ENCODE peak calls at places on chromosomes 16 and 17, in five cellular contexts. Y, E, F, C and H are unnamed samples.

GRCh38 chr17:48547839-48548686 is 3.2 kb upstream of the HOXB2 start:
- DNase-seq in Y (no peak), E (no peak), F (no peak), C (no peak), H (no peak)

GRCh38 chr16:67530013-67530939 is 1.6 kb downstream of the RIPOR1 start:
- DNase-seq in C (no peak), F (peak), Y (peak), E (peak), H (no peak)

GRCh38 chr17:489758-490329 is 137.2 kb upstream of the RPH3AL start:
- DNase-seq in Y (peak), E (peak), C (peak), F (no peak), H (no peak)

GRCh38 chr17:1515640-1516402 is 591 bp downstream of the INPP5K start:
- DNase-seq in Y (peak), F (peak), C (peak), E (peak), H (peak)

GRCh38 chr16:890217-890616 is 80.6 kb downstream of the LMF1 start:
- DNase-seq in F (no peak), E (no peak), C (no peak), Y (no peak), H (no peak)

GRCh38 chr17:64635647-64636305 is 26.3 kb downstream of the SMURF2 start:
- DNase-seq in C (no peak), F (no peak), Y (peak), E (no peak), H (peak)

GRCh38 chr17:56593073-56593740 is at the start of gene NOG:
- DNase-seq in C (peak), E (peak), Y (peak), F (no peak), H (no peak)

GRCh38 chr17:45381001-45381400 is 51.7 kb downstream of the ARHGAP27 start:
- DNase-seq in E (no peak), Y (no peak), C (no peak), F (no peak), H (no peak)

GRCh38 chr16:84307209-84307954 is 12.7 kb downstream of the WFDC1 start:
- DNase-seq in Y (no peak), F (no peak), E (no peak), C (no peak), H (no peak)

GRCh38 chr17:11780621-11781020 is 182.4 kb downstream of the DNAH9 start:
- DNase-seq in E (no peak), F (no peak), C (no peak), Y (no peak), H (no peak)

GRCh38 chr17:59373879-59374495 is 42.5 kb downstream of the YPEL2 start:
- DNase-seq in Y (peak), F (no peak), E (no peak), C (no peak), H (peak)

GRCh38 chr16:2836646-2837508 is 6.8 kb downstream of the ZG16B start:
- DNase-seq in E (no peak), Y (no peak), C (no peak), F (peak), H (no peak)

GRCh38 chr16:3576211-3576610 is 992 bp downstream of the NLRC3 start:
- DNase-seq in Y (no peak), E (no peak), F (no peak), C (no peak), H (no peak)

GRCh38 chr16:78048319-78048718 is 26.0 kb downstream of the CLEC3A start:
- DNase-seq in Y (no peak), F (no peak), E (no peak), C (no peak), H (no peak)

GRCh38 chr16:78040396-78040795 is 18.0 kb downstream of the CLEC3A start:
- DNase-seq in E (no peak), C (no peak), F (no peak), Y (no peak), H (no peak)

DNA sequence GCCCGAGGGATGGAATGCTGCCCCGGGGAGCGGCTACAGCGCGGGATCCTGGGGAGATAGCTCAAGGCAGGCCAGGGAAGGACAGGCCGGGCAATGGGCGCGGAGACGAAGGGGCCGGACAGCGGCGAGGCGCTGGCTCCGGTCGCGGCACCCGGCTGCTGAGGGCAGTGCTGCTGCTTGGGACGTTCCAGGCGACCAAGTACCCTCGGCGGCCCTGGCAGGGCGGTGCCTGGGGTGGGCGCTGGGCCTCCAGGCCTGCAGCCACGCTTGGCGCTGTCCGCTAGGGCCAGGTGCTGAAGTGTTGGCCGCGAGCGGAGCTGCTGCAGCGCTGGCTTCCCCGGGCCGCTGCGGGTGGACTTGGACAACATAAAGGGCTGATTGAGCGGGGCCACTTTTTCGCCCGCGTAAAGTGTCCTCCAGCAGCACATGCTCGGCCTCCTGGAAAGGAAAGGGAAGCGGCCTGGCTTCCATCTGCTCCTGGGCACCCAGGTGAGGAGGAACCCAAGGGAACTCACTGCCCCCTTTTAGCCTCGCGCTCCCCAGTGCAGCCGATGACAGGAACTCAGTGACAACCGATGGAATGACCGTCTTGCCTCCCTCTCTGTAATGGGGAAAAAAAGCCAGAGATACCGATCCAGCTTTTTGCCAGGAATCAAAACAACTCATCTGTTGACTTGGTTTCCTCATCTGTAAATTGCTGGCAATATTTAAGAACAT is 23.7 kb downstream of the CLEC3A start:
- DNase-seq in E (peak), Y (peak), C (peak), F (no peak), H (no peak)
- TF ChIP-seq CTCF in E (no peak), Y (no peak), C (no peak), F (no peak), H (no peak)

DNA sequence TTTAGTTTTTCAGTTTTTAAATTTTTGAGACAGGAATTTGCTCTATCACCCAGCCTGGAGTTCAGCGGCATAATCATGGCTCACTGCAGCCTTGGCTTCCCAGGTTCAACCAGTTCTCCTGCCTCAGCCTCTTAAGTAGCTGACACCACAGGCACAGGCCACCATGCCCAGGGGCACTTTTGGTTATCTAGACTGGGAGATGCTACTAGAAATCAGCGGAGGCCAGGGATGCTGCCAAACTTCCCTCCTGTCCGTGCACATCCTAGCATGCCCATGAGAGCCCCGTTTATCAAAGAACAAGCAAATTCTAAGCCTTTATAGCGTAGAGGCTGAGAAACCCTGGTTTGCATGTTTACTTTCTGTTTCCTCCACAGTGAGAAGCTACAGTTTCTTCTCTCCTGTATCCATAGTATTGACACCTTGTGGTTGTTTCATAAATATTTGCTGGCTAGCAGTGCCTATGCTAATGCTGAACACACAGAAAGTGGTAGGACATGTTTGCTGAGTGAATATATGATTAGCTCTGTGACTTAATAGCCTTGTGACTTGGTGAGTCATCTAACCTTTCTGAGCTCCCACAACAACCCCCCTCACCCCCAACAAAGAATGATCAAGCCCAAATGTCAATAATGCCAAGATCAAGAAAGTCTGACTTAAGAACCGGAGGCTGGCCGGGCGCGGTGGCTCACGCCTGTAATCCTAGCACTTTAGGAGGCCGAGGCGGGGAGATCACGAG is 39.2 kb upstream of the MAF start:
- DNase-seq in F (no peak), E (no peak), C (no peak), Y (no peak), H (no peak)
- TF ChIP-seq CTCF in F (no peak), E (no peak), C (no peak), Y (no peak), H (no peak)

GRCh38 chr16:85602831-85603755 is 10.0 kb upstream of the GSE1 start:
- DNase-seq in F (no peak), E (no peak), Y (no peak), C (no peak), H (no peak)
- TF ChIP-seq CTCF in F (no peak), E (no peak), Y (no peak), C (no peak), H (no peak)

GRCh38 chr17:73647331-73647730 is 3.1 kb upstream of the SDK2 start:
- DNase-seq in F (no peak), Y (no peak), C (peak), E (no peak), H (no peak)
- TF ChIP-seq CTCF in F (no peak), Y (no peak), C (no peak), E (no peak), H (no peak)

GRCh38 chr17:36544049-36544319 is 735 bp upstream of the GGNBP2 start:
- DNase-seq in F (no peak), E (peak), Y (no peak), C (no peak), H (no peak)
- TF ChIP-seq CTCF in F (no peak), E (no peak), Y (peak), C (no peak), H (peak)